ENCODE peak calls at places on chromosomes 5 and 9, in seven cellular contexts. F is LHCN-M2, I is mesenteric fat pad, U is memory B cell, M is posterior vena cava, P is KBM-7, N is LoVo. X is an unnamed sample.

GRCh38 chr9:20015427-20015931 is 226.6 kb upstream of the SLC24A2 start:
- DNase-seq in N (no peak), P (no peak), U (no peak), F (no peak), M (no peak), I (no peak), X (no peak)

GRCh38 chr5:125408582-125409069 is 662.2 kb upstream of the ZNF608 start:
- DNase-seq in N (peak), U (no peak), F (peak), I (no peak), M (peak), P (no peak), X (no peak)

GRCh38 chr5:78547731-78548189 is 100.8 kb downstream of the LHFPL2 start:
- DNase-seq in M (peak), I (no peak), P (no peak), N (no peak), U (no peak), F (peak), X (no peak)

GRCh38 chr5:34817558-34818351 is 21.2 kb upstream of the TTC23L start:
- DNase-seq in N (no peak), M (no peak), I (no peak), P (no peak), U (no peak), F (no peak), X (no peak)

GRCh38 chr5:134545070-134545868 is 19.8 kb downstream of the JADE2 start:
- DNase-seq in U (peak), N (no peak), P (peak), M (peak), I (no peak), F (no peak), X (peak)

GRCh38 chr9:94746541-94747505 is 20.3 kb downstream of the AOPEP start:
- DNase-seq in U (no peak), N (no peak), F (no peak), P (no peak), I (no peak), M (no peak), X (no peak)

GRCh38 chr9:98318041-98318790 is 62.8 kb upstream of the TBC1D2 start:
- DNase-seq in M (no peak), P (no peak), U (no peak), I (peak), F (no peak), N (no peak), X (no peak)

GRCh38 chr9:130155647-130156046 is 16.6 kb upstream of the NCS1 start:
- DNase-seq in N (no peak), P (no peak), F (no peak), U (no peak), I (no peak), M (no peak), X (no peak)

GRCh38 chr9:108963459-108964143 is 29.4 kb downstream of the ABITRAM start:
- DNase-seq in N (no peak), I (no peak), F (no peak), M (no peak), P (no peak), U (no peak), X (no peak)

GRCh38 chr5:152456815-152457443 is 51.9 kb upstream of the NMUR2 start:
- DNase-seq in I (no peak), M (no peak), F (no peak), N (no peak), P (no peak), U (no peak), X (no peak)

GRCh38 chr5:61275841-61276240 is 56.2 kb upstream of the ZSWIM6 start:
- DNase-seq in F (peak), P (peak), U (no peak), N (no peak), M (peak), I (no peak), X (peak)

GRCh38 chr9:98416294-98416693 is 160.8 kb upstream of the TBC1D2 start:
- DNase-seq in I (peak), U (no peak), F (no peak), P (no peak), N (no peak), M (no peak), X (no peak)

GRCh38 chr5:8598356-8598755 is 729.4 kb downstream of the MTRR start:
- DNase-seq in U (no peak), P (no peak), I (no peak), N (no peak), M (no peak), F (no peak), X (no peak)

GRCh38 chr5:73106335-73106734 is 14.0 kb upstream of the TMEM171 start:
- DNase-seq in P (no peak), N (no peak), I (no peak), F (no peak), M (no peak), U (no peak), X (no peak)

GRCh38 chr9:694499-695154 is 146.9 kb upstream of the DMRT1 start:
- DNase-seq in I (no peak), N (no peak), F (peak), U (no peak), P (no peak), M (no peak), X (no peak)

GRCh38 chr9:17635115-17635890 is 56.4 kb downstream of the SH3GL2 start:
- DNase-seq in I (no peak), N (no peak), U (no peak), F (no peak), P (no peak), M (no peak), X (no peak)

GRCh38 chr9:104553261-104553660 is 15.7 kb upstream of the OR13C8 start:
- DNase-seq in I (no peak), P (no peak), F (peak), U (no peak), N (no peak), M (no peak), X (no peak)